ENCODE peak calls at places on chromosomes 11 and 22, in eight cellular contexts. P is GDM1; D is progenitor cell of endocrine pancreas; Q is skeletal muscle cell; Y is activated CD8-positive, alpha-beta memory T cell treated with anti-CD3 and anti-CD28 coated beads, Interleukin-2, amount 10 ng/mL, durations not matched to agents 7 days and 5 days; G is NB4; J is effector CD4-positive, alpha-beta T cell; X is GM13977. N is an unnamed sample.

GRCh38 chr11:78351193-78351592 is 66.4 kb downstream of the GAB2 start:
- DNase-seq in D (no peak), Y (no peak), J (no peak), G (peak), X (no peak), P (peak), Q (no peak), N (no peak)

GRCh38 chr11:27926981-27927481 is 180.9 kb downstream of the KIF18A start:
- DNase-seq in G (peak), Y (no peak), P (peak), X (no peak), D (no peak), J (no peak), Q (peak), N (no peak)

GRCh38 chr22:41907436-41908401 is 7.2 kb downstream of the SHISA8 start:
- DNase-seq in J (no peak), D (no peak), G (peak), Q (no peak), Y (peak), P (no peak), X (no peak), N (no peak)

GRCh38 chr11:32312865-32313403 is 122.4 kb downstream of the WT1 start:
- DNase-seq in X (peak), J (no peak), G (peak), D (no peak), Y (peak), Q (no peak), P (peak), N (no peak)

GRCh38 chr11:72871089-72871488 is 56.9 kb downstream of the ATG16L2 start:
- DNase-seq in G (no peak), J (no peak), D (no peak), X (no peak), Q (no peak), P (no peak), Y (no peak), N (no peak)

GRCh38 chr11:19873730-19874129 is 161.1 kb downstream of the NAV2 start:
- DNase-seq in D (no peak), J (no peak), G (no peak), Y (no peak), X (no peak), P (no peak), Q (no peak), N (no peak)

GRCh38 chr11:19380375-19380774 is 139.6 kb upstream of the E2F8 start:
- DNase-seq in G (peak), J (no peak), X (no peak), D (no peak), Y (no peak), P (no peak), Q (peak), N (no peak)

GRCh38 chr22:31085928-31086327 is 4.8 kb downstream of the SMTN start:
- DNase-seq in G (no peak), J (no peak), Y (no peak), D (no peak), X (peak), Q (no peak), P (no peak), N (no peak)

GRCh38 chr11:26778000-26778757 is 56.3 kb upstream of the SLC5A12 start:
- DNase-seq in P (no peak), G (no peak), D (no peak), Y (no peak), Q (peak), X (no peak), J (no peak), N (no peak)

GRCh38 chr11:124746621-124747243 is 5.3 kb downstream of the VSIG2 start:
- DNase-seq in D (peak), Y (peak), P (no peak), G (peak), J (peak), X (peak), Q (no peak), N (no peak)

GRCh38 chr22:35883028-35883620 is 145.5 kb downstream of the RBFOX2 start:
- DNase-seq in X (no peak), P (no peak), G (no peak), Y (no peak), Q (no peak), D (no peak), J (no peak), N (peak)

GRCh38 chr11:72921028-72921716 is 107.0 kb downstream of the ATG16L2 start:
- DNase-seq in Q (no peak), P (no peak), G (no peak), Y (no peak), J (no peak), D (no peak), X (no peak), N (no peak)

GRCh38 chr11:34909435-34909834 is 6.7 kb downstream of the APIP start:
- DNase-seq in Y (no peak), Q (no peak), P (no peak), G (no peak), D (no peak), X (no peak), J (no peak), N (no peak)

GRCh38 chr11:16981651-16982194 is 32.5 kb downstream of the PLEKHA7 start:
- DNase-seq in D (peak), G (no peak), X (no peak), Y (no peak), P (no peak), J (no peak), Q (peak), N (peak)

GRCh38 chr22:47434336-47435203 is 672.1 kb downstream of the TBC1D22A start:
- DNase-seq in Q (no peak), X (no peak), D (no peak), G (no peak), P (no peak), Y (no peak), J (no peak), N (no peak)

GRCh38 chr11:106424111-106424510 is 346.6 kb downstream of the AASDHPPT start:
- DNase-seq in X (no peak), Q (peak), G (no peak), J (no peak), D (no peak), P (no peak), Y (no peak), N (no peak)

GRCh38 chr22:47064016-47064415 is 301.6 kb downstream of the TBC1D22A start:
- DNase-seq in P (no peak), D (no peak), Q (no peak), G (no peak), Y (no peak), J (no peak), X (no peak), N (no peak)

GRCh38 chr11:94511932-94512781 is at the start of gene C11orf97:
- DNase-seq in J (no peak), G (peak), D (peak), Q (no peak), X (peak), P (no peak), Y (peak), N (peak)

GRCh38 chr22:46012182-46012880 is 35.4 kb upstream of the WNT7B start:
- DNase-seq in Y (no peak), X (no peak), P (no peak), Q (no peak), D (no peak), J (no peak), G (no peak), N (no peak)

GRCh38 chr11:64787526-64788320 is 9.4 kb upstream of the SF1 start:
- DNase-seq in X (peak), Q (no peak), G (peak), J (peak), Y (peak), D (no peak), P (no peak), N (peak)

GRCh38 chr11:8833568-8834275 is 77.3 kb upstream of the AKIP1 start:
- DNase-seq in G (peak), P (no peak), X (no peak), J (no peak), Q (no peak), Y (no peak), D (no peak), N (no peak)

GRCh38 chr11:110356769-110357671 is 60.6 kb upstream of the RDX start:
- DNase-seq in Q (no peak), J (no peak), D (no peak), Y (no peak), G (no peak), P (no peak), X (no peak), N (no peak)

GRCh38 chr22:50247748-50248147 is 2.9 kb upstream of the TUBGCP6 start:
- DNase-seq in J (no peak), D (no peak), G (no peak), Q (no peak), P (no peak), Y (peak), X (no peak), N (no peak)

GRCh38 chr11:18135308-18135707 is 2.9 kb downstream of the MRGPRX3 start:
- DNase-seq in P (no peak), X (no peak), Q (no peak), G (no peak), J (no peak), Y (no peak), D (no peak), N (no peak)

GRCh38 chr11:10623797-10624761 is 55.6 kb upstream of the LYVE1 start:
- DNase-seq in D (no peak), Y (peak), P (no peak), X (peak), Q (no peak), G (peak), J (no peak), N (peak)

GRCh38 chr11:65440831-65441499 is 18.4 kb downstream of the NEAT1 start:
- DNase-seq in Y (no peak), Q (no peak), D (no peak), G (no peak), X (no peak), P (no peak), J (no peak), N (no peak)

GRCh38 chr11:46342237-46342636 is 5.0 kb upstream of the DGKZ start:
- DNase-seq in G (peak), J (no peak), Y (no peak), X (no peak), D (no peak), P (peak), Q (no peak), N (no peak)